ENCODE peak calls at places on chromosomes 4 and X, in six cellular contexts. H is H9, K is fibroblast of lung, Y is HCT116, Z is mesendoderm, U is GM23338. P is an unnamed sample. For H3K79me2, the result is how much of the 10 kb centered on the place peaks cover.

GRCh38 chr4:7226993-7227392 is 34.7 kb downstream of the SORCS2 start:
- DNase-seq in H (no peak), K (no peak), Y (no peak), Z (no peak), U (no peak), P (no peak)

GRCh38 chr4:104420766-104421165 is 73.9 kb downstream of the CXXC4 start:
- DNase-seq in H (no peak), K (peak), Y (no peak), Z (peak), U (peak), P (no peak)

GRCh38 chrX:135431886-135432285 is 10.1 kb downstream of the SMIM10L2A start:
- DNase-seq in H (no peak), K (no peak), Y (no peak), Z (no peak), U (no peak), P (no peak)

GRCh38 chr4:8325284-8325973 is 55.9 kb downstream of the HTRA3 start:
- DNase-seq in H (peak), K (no peak), Y (no peak), Z (no peak), U (no peak), P (peak)

GRCh38 chr4:92678292-92678691 is 374.5 kb downstream of the GRID2 start:
- DNase-seq in H (no peak), K (no peak), Y (no peak), Z (no peak), U (no peak), P (no peak)

GRCh38 chr4:142572076-142572475 is 274.0 kb downstream of the INPP4B start:
- DNase-seq in H (no peak), K (no peak), Y (no peak), Z (peak), U (no peak), P (no peak)

GRCh38 chr4:2697995-2698414 is 58.1 kb downstream of the TNIP2 start:
- DNase-seq in H (no peak), K (no peak), Y (no peak), Z (no peak), U (no peak), P (no peak)

GRCh38 chrX:30982467-30982866 is 89.4 kb downstream of the FTHL17 start:
- DNase-seq in H (no peak), K (no peak), Y (no peak), Z (no peak), U (no peak), P (no peak)

GRCh38 chrX:85024044-85024443 is 20.4 kb downstream of the APOOL start:
- DNase-seq in H (no peak), K (no peak), Y (no peak), Z (no peak), U (no peak), P (no peak)

GRCh38 chr4:15988222-15988621 is 25.2 kb upstream of the FGFBP2 start:
- DNase-seq in H (no peak), K (no peak), Y (no peak), Z (no peak), U (no peak), P (no peak)

GRCh38 chr4:142563682-142564291 is 282.3 kb downstream of the INPP4B start:
- DNase-seq in H (no peak), K (peak), Y (peak), Z (peak), U (no peak), P (peak)

GRCh38 chrX:43562372-43562771 is 93.7 kb upstream of the MAOA start:
- DNase-seq in H (no peak), K (peak), Y (no peak), Z (no peak), U (no peak), P (no peak)

GRCh38 chr4:37455301-37456062 is 210.9 kb downstream of the NWD2 start:
- DNase-seq in H (no peak), K (no peak), Y (no peak), Z (no peak), U (no peak), P (no peak)

GRCh38 chr4:148164529-148164928 is 277.7 kb downstream of the NR3C2 start:
- DNase-seq in H (no peak), K (no peak), Y (no peak), Z (no peak), U (no peak), P (no peak)

GRCh38 chrX:53263597-53264094 is 17.7 kb downstream of the IQSEC2 start:
- DNase-seq in H (no peak), K (peak), Y (peak), Z (peak), U (no peak), P (peak)

GRCh38 chrX:48683411-48683982 is at the start of gene WAS:
- DNase-seq in H (no peak), K (no peak), Y (no peak), Z (no peak), U (no peak), P (no peak)

GRCh38 chr4:183320211-183321068 is at the start of gene CLDN22:
- DNase-seq in H (no peak), K (no peak), Y (no peak), Z (no peak), U (no peak), P (no peak)

GRCh38 chr4:38612996-38613395 is 51.0 kb upstream of the KLF3 start:
- DNase-seq in H (no peak), K (peak), Y (no peak), Z (no peak), U (no peak), P (no peak)

DNA sequence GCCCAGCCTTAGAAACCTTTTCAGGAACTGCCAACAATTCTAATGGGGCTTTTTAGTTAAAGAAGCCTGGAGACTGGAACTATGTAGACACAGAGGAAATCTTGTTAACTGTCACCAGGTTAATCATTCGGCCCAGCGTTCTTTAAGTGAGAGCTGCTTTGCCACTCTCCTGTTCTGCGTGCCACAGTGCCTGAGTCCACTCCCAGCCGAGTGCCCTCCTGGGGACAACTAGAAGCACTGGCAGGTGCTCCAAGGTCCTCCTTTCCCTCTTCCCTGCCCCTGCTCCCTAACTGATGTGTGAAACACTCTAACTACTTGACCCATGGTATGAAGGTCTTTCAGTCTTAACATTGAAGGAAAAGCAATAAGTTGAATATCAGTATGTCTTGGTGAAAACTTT is 151.2 kb upstream of the TLL1 start:
- DNase-seq in H (no peak), K (no peak), Y (no peak), Z (no peak), U (no peak), P (no peak)
- H3K79me2 ChIP-seq in H (under half), K (under half), Y (under half), Z (under half), U (under half), P (under half)

GRCh38 chr4:168865854-168866253 is 144.2 kb downstream of the CBR4 start:
- DNase-seq in H (no peak), K (no peak), Y (no peak), Z (no peak), U (no peak), P (no peak)
- H3K79me2 ChIP-seq in H (under half), K (half or more), Y (half or more), Z (under half), U (under half), P (half or more)

GRCh38 chr4:168641811-168642140 is 144.9 kb downstream of the PALLD start:
- DNase-seq in H (no peak), K (no peak), Y (no peak), Z (no peak), U (no peak), P (no peak)
- H3K79me2 ChIP-seq in H (under half), K (under half), Y (half or more), Z (under half), U (under half), P (under half)

GRCh38 chr4:67694662-67695061 is 6.3 kb downstream of the UBA6 start:
- DNase-seq in H (no peak), K (no peak), Y (no peak), Z (no peak), U (no peak), P (no peak)

GRCh38 chr4:67699603-67700002 is 1.4 kb downstream of the UBA6 start:
- DNase-seq in H (no peak), K (no peak), Y (no peak), Z (no peak), U (no peak), P (no peak)

GRCh38 chr4:67700119-67700873 is 659 bp downstream of the UBA6 start:
- DNase-seq in H (no peak), K (peak), Y (no peak), Z (no peak), U (no peak), P (no peak)

GRCh38 chr4:67697860-67698655 is 2.9 kb downstream of the UBA6 start:
- DNase-seq in H (no peak), K (no peak), Y (no peak), Z (no peak), U (no peak), P (no peak)

GRCh38 chr4:67696061-67696460 is 4.9 kb downstream of the UBA6 start:
- DNase-seq in H (no peak), K (no peak), Y (no peak), Z (no peak), U (no peak), P (no peak)
- H3K79me2 ChIP-seq in H (under half), K (under half), Y (half or more), Z (under half), U (half or more), P (half or more)

DNA sequence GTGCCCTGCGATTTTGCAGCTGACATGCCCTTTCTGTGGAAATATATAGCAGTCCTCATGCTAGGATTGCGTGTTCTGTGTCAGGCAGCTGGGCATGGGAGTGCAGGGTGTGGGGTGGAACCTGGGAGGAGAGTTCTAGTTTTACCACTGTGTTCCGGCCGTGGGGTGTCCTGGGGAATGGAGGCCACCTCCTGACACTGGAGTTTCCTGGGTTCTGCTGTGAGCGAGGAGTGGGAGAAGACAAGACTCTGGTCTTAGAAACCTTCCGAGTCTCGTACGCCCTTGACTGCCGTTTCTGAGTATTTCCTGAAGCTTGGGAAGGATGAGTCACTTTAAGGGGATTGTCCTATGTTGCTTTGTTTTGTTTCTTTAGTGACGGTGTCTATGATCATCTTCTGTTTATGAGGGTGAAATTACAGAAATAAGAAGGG is 19.0 kb downstream of the CD99 start:
- DNase-seq in H (no peak), K (peak), Y (peak), Z (peak), U (no peak), P (peak)
- H3K79me2 ChIP-seq in H (under half), K (half or more), Y (under half), Z (under half), U (under half), P (half or more)

GRCh38 chr4:41613362-41613761 is 75.4 kb downstream of the LIMCH1 start:
- DNase-seq in H (peak), K (no peak), Y (no peak), Z (peak), U (peak), P (no peak)
- H3K79me2 ChIP-seq in H (under half), K (under half), Y (under half), Z (under half), U (under half), P (under half)

GRCh38 chrX:109685656-109686078 is 47.4 kb downstream of the ACSL4 start:
- DNase-seq in H (no peak), K (no peak), Y (no peak), Z (no peak), U (no peak), P (no peak)

GRCh38 chrX:109681475-109682081 is 51.5 kb downstream of the ACSL4 start:
- DNase-seq in H (no peak), K (no peak), Y (no peak), Z (no peak), U (no peak), P (no peak)

GRCh38 chrX:109679820-109680219 is 53.2 kb downstream of the ACSL4 start:
- DNase-seq in H (no peak), K (no peak), Y (no peak), Z (no peak), U (no peak), P (no peak)

GRCh38 chrX:109687903-109688302 is 45.2 kb downstream of the ACSL4 start:
- DNase-seq in H (no peak), K (no peak), Y (no peak), Z (no peak), U (no peak), P (no peak)

GRCh38 chrX:109684136-109684535 is 48.9 kb downstream of the ACSL4 start:
- DNase-seq in H (no peak), K (peak), Y (no peak), Z (no peak), U (no peak), P (peak)
- H3K79me2 ChIP-seq in H (under half), K (under half), Y (under half), Z (under half), U (under half), P (half or more)

P was measured in mammary epithelial cell.